ENCODE peak calls at places on chromosomes 6 and 20, in five cellular contexts. One of them, this sample, is unnamed.
A peak's percentile ranks its signal among the peaks of the same experiment; 100 is the strongest.

GRCh38 chr6:136174510-136174909 is 75.6 kb downstream of the MTFR2 start:
- DNase-seq in HTR-8/SVneo: no peak
- DNase-seq in mammary epithelial cell: no peak
- DNase-seq in KBM-7: no peak
- DNase-seq in fibroblast of villous mesenchyme: no peak
- DNase-seq in this sample: no peak

GRCh38 chr20:62914970-62915457 is 11.3 kb downstream of the DIDO1 start:
- DNase-seq in HTR-8/SVneo: peak; percentile 46
- DNase-seq in mammary epithelial cell: peak; percentile 46
- DNase-seq in KBM-7: peak; percentile 77
- DNase-seq in fibroblast of villous mesenchyme: peak; percentile 33
- DNase-seq in this sample: peak; percentile 77

GRCh38 chr6:42698217-42698616 is 24.2 kb downstream of the PRPH2 start:
- DNase-seq in HTR-8/SVneo: no peak
- DNase-seq in mammary epithelial cell: no peak
- DNase-seq in KBM-7: no peak
- DNase-seq in fibroblast of villous mesenchyme: no peak
- DNase-seq in this sample: no peak

GRCh38 chr20:10861619-10862018 is 187.8 kb upstream of the JAG1 start:
- DNase-seq in HTR-8/SVneo: no peak
- DNase-seq in mammary epithelial cell: peak; percentile 33
- DNase-seq in KBM-7: no peak
- DNase-seq in fibroblast of villous mesenchyme: no peak
- DNase-seq in this sample: no peak

GRCh38 chr6:32517654-32518445 is 12.2 kb downstream of the HLA-DRB5 start:
- DNase-seq in HTR-8/SVneo: no peak
- DNase-seq in mammary epithelial cell: no peak
- DNase-seq in KBM-7: no peak
- DNase-seq in fibroblast of villous mesenchyme: no peak
- DNase-seq in this sample: no peak

GRCh38 chr6:38058022-38058421 is 238.5 kb downstream of the ZFAND3 start:
- DNase-seq in HTR-8/SVneo: peak; percentile 34
- DNase-seq in mammary epithelial cell: peak; percentile 96
- DNase-seq in KBM-7: no peak
- DNase-seq in fibroblast of villous mesenchyme: peak; percentile 21
- DNase-seq in this sample: no peak

GRCh38 chr6:162442675-162443074 is 284.9 kb downstream of the PRKN start:
- DNase-seq in HTR-8/SVneo: no peak
- DNase-seq in mammary epithelial cell: no peak
- DNase-seq in KBM-7: peak; percentile 8
- DNase-seq in fibroblast of villous mesenchyme: no peak
- DNase-seq in this sample: peak; percentile 78

GRCh38 chr6:17725083-17725482 is 18.4 kb upstream of the NUP153 start:
- DNase-seq in HTR-8/SVneo: peak; percentile 52
- DNase-seq in mammary epithelial cell: no peak
- DNase-seq in KBM-7: peak; percentile 91
- DNase-seq in fibroblast of villous mesenchyme: peak; percentile 63
- DNase-seq in this sample: no peak

GRCh38 chr20:38969708-38970107 is 7.6 kb downstream of the DHX35 start:
- DNase-seq in HTR-8/SVneo: no peak
- DNase-seq in mammary epithelial cell: no peak
- DNase-seq in KBM-7: no peak
- DNase-seq in fibroblast of villous mesenchyme: peak; percentile 35
- DNase-seq in this sample: no peak

GRCh38 chr20:57957397-57958049 is 247.7 kb upstream of the PMEPA1 start:
- DNase-seq in HTR-8/SVneo: no peak
- DNase-seq in mammary epithelial cell: no peak
- DNase-seq in KBM-7: no peak
- DNase-seq in fibroblast of villous mesenchyme: peak; percentile 20
- DNase-seq in this sample: no peak

GRCh38 chr6:27312146-27312949 is at the start of gene POM121L2:
- DNase-seq in HTR-8/SVneo: peak; percentile 73
- DNase-seq in mammary epithelial cell: peak; percentile 73
- DNase-seq in KBM-7: peak; percentile 11
- DNase-seq in fibroblast of villous mesenchyme: peak; percentile 24
- DNase-seq in this sample: no peak

GRCh38 chr6:15519681-15520080 is 143.1 kb downstream of the DTNBP1 start:
- DNase-seq in HTR-8/SVneo: no peak
- DNase-seq in mammary epithelial cell: no peak
- DNase-seq in KBM-7: no peak
- DNase-seq in fibroblast of villous mesenchyme: no peak
- DNase-seq in this sample: no peak

GRCh38 chr6:84546427-84546914 is 217.9 kb downstream of the TBX18 start:
- DNase-seq in HTR-8/SVneo: no peak
- DNase-seq in mammary epithelial cell: no peak
- DNase-seq in KBM-7: no peak
- DNase-seq in fibroblast of villous mesenchyme: no peak
- DNase-seq in this sample: no peak

GRCh38 chr6:106192824-106193223 is 106.7 kb downstream of the PRDM1 start:
- DNase-seq in HTR-8/SVneo: peak; percentile 10
- DNase-seq in mammary epithelial cell: peak; percentile 75
- DNase-seq in KBM-7: no peak
- DNase-seq in fibroblast of villous mesenchyme: peak; percentile 38
- DNase-seq in this sample: no peak

GRCh38 chr6:168412456-168412855 is 28.5 kb upstream of the SMOC2 start:
- DNase-seq in HTR-8/SVneo: no peak
- DNase-seq in mammary epithelial cell: no peak
- DNase-seq in KBM-7: no peak
- DNase-seq in fibroblast of villous mesenchyme: no peak
- DNase-seq in this sample: no peak

GRCh38 chr6:37538107-37538506 is 38.4 kb upstream of the CCDC167 start:
- DNase-seq in HTR-8/SVneo: peak; percentile 63
- DNase-seq in mammary epithelial cell: peak; percentile 35
- DNase-seq in KBM-7: peak; percentile 34
- DNase-seq in fibroblast of villous mesenchyme: no peak
- DNase-seq in this sample: no peak

GRCh38 chr6:11605507-11605905 is 68.0 kb downstream of the TMEM170B start:
- DNase-seq in HTR-8/SVneo: no peak
- DNase-seq in mammary epithelial cell: no peak
- DNase-seq in KBM-7: no peak
- DNase-seq in fibroblast of villous mesenchyme: no peak
- DNase-seq in this sample: no peak

GRCh38 chr20:22862645-22863230 is 172.4 kb upstream of the SSTR4 start:
- DNase-seq in HTR-8/SVneo: no peak
- DNase-seq in mammary epithelial cell: no peak
- DNase-seq in KBM-7: no peak
- DNase-seq in fibroblast of villous mesenchyme: no peak
- DNase-seq in this sample: no peak

GRCh38 chr20:24708411-24709295 is 239.2 kb downstream of the SYNDIG1 start:
- DNase-seq in HTR-8/SVneo: no peak
- DNase-seq in mammary epithelial cell: no peak
- DNase-seq in KBM-7: no peak
- DNase-seq in fibroblast of villous mesenchyme: peak; percentile 6
- DNase-seq in this sample: no peak

GRCh38 chr20:37457928-37458327 is 63.1 kb upstream of the NNAT start:
- DNase-seq in HTR-8/SVneo: no peak
- DNase-seq in mammary epithelial cell: no peak
- DNase-seq in KBM-7: no peak
- DNase-seq in fibroblast of villous mesenchyme: no peak
- DNase-seq in this sample: peak; percentile 18

GRCh38 chr6:31299511-31299910 is 27.6 kb upstream of the HLA-C start:
- DNase-seq in HTR-8/SVneo: no peak
- DNase-seq in mammary epithelial cell: no peak
- DNase-seq in KBM-7: no peak
- DNase-seq in fibroblast of villous mesenchyme: no peak
- DNase-seq in this sample: no peak

GRCh38 chr6:122114733-122115132 is 284.7 kb upstream of the HSF2 start:
- DNase-seq in HTR-8/SVneo: no peak
- DNase-seq in mammary epithelial cell: no peak
- DNase-seq in KBM-7: no peak
- DNase-seq in fibroblast of villous mesenchyme: no peak
- DNase-seq in this sample: no peak

GRCh38 chr6:18528084-18528743 is 141.1 kb downstream of the RNF144B start:
- DNase-seq in HTR-8/SVneo: peak; percentile 35
- DNase-seq in mammary epithelial cell: no peak
- DNase-seq in KBM-7: peak; percentile 12
- DNase-seq in fibroblast of villous mesenchyme: peak; percentile 6
- DNase-seq in this sample: no peak

GRCh38 chr6:34556031-34556471 is at the start of gene SPDEF:
- DNase-seq in HTR-8/SVneo: no peak
- DNase-seq in mammary epithelial cell: no peak
- DNase-seq in KBM-7: no peak
- DNase-seq in fibroblast of villous mesenchyme: no peak
- DNase-seq in this sample: no peak

GRCh38 chr20:50694379-50695143 is 3.2 kb upstream of the RIPOR3 start:
- DNase-seq in HTR-8/SVneo: no peak
- DNase-seq in mammary epithelial cell: peak; percentile 38
- DNase-seq in KBM-7: no peak
- DNase-seq in fibroblast of villous mesenchyme: no peak
- DNase-seq in this sample: no peak

GRCh38 chr6:32785781-32786533 is 22.6 kb upstream of the HLA-DQB2 start:
- DNase-seq in HTR-8/SVneo: peak; percentile 60
- DNase-seq in mammary epithelial cell: peak; percentile 57
- DNase-seq in KBM-7: peak; percentile 82
- DNase-seq in fibroblast of villous mesenchyme: peak; percentile 73
- DNase-seq in this sample: peak; percentile 68

GRCh38 chr6:30156262-30156599 is 4.8 kb downstream of the TRIM10 start:
- DNase-seq in HTR-8/SVneo: peak; percentile 79
- DNase-seq in mammary epithelial cell: peak; percentile 51
- DNase-seq in KBM-7: peak; percentile 72
- DNase-seq in fibroblast of villous mesenchyme: peak; percentile 11
- DNase-seq in this sample: no peak

GRCh38 chr20:34941224-34941623 is 14.4 kb downstream of the GSS start:
- DNase-seq in HTR-8/SVneo: no peak
- DNase-seq in mammary epithelial cell: no peak
- DNase-seq in KBM-7: peak; percentile 28
- DNase-seq in fibroblast of villous mesenchyme: no peak
- DNase-seq in this sample: no peak

GRCh38 chr20:8972963-8973362 is 95.9 kb upstream of the PLCB4 start:
- DNase-seq in HTR-8/SVneo: no peak
- DNase-seq in mammary epithelial cell: no peak
- DNase-seq in KBM-7: no peak
- DNase-seq in fibroblast of villous mesenchyme: no peak
- DNase-seq in this sample: no peak

GRCh38 chr20:20233041-20233514 is 134.8 kb upstream of the INSM1 start:
- DNase-seq in HTR-8/SVneo: no peak
- DNase-seq in mammary epithelial cell: no peak
- DNase-seq in KBM-7: peak; percentile 97
- DNase-seq in fibroblast of villous mesenchyme: no peak
- DNase-seq in this sample: no peak

GRCh38 chr20:19396466-19397081 is 184.1 kb downstream of the SLC24A3 start:
- DNase-seq in HTR-8/SVneo: no peak
- DNase-seq in mammary epithelial cell: no peak
- DNase-seq in KBM-7: no peak
- DNase-seq in fibroblast of villous mesenchyme: no peak
- DNase-seq in this sample: no peak

This sample was measured in globus pallidus.